ENCODE peak calls at places on chromosomes 11 and 22, in seven cellular contexts. One of them, this sample, is unnamed.

GRCh38 chr11:92477686-92478085 is 253.1 kb downstream of the FAT3 start:
- DNase-seq in brain microvascular endothelial cell: no peak
- DNase-seq in tibial nerve: no peak
- DNase-seq in right atrium auricular region: no peak
- DNase-seq in A673: no peak
- DNase-seq in dorsolateral prefrontal cortex: no peak
- DNase-seq in progenitor cell of endocrine pancreas: no peak
- DNase-seq in this sample: no peak

GRCh38 chr11:9253086-9253485 is 12.1 kb downstream of the DENND5A start:
- DNase-seq in tibial nerve: no peak
- DNase-seq in A673: no peak
- DNase-seq in progenitor cell of endocrine pancreas: no peak
- DNase-seq in right atrium auricular region: no peak
- DNase-seq in brain microvascular endothelial cell: no peak
- DNase-seq in dorsolateral prefrontal cortex: no peak
- DNase-seq in this sample: no peak

GRCh38 chr11:44590769-44591168 is 25.3 kb downstream of the CD82 start:
- DNase-seq in progenitor cell of endocrine pancreas: no peak
- DNase-seq in A673: no peak
- DNase-seq in brain microvascular endothelial cell: no peak
- DNase-seq in right atrium auricular region: no peak
- DNase-seq in tibial nerve: no peak
- DNase-seq in dorsolateral prefrontal cortex: no peak
- DNase-seq in this sample: no peak

GRCh38 chr11:2987881-2988280 is 4.2 kb downstream of the NAP1L4 start:
- DNase-seq in tibial nerve: no peak
- DNase-seq in brain microvascular endothelial cell: no peak
- DNase-seq in dorsolateral prefrontal cortex: no peak
- DNase-seq in progenitor cell of endocrine pancreas: no peak
- DNase-seq in A673: no peak
- DNase-seq in right atrium auricular region: no peak
- DNase-seq in this sample: no peak

GRCh38 chr11:67113231-67113721 is 5.8 kb upstream of the KDM2A start:
- DNase-seq in dorsolateral prefrontal cortex: no peak
- DNase-seq in A673: no peak
- DNase-seq in tibial nerve: no peak
- DNase-seq in right atrium auricular region: no peak
- DNase-seq in brain microvascular endothelial cell: no peak
- DNase-seq in progenitor cell of endocrine pancreas: no peak
- DNase-seq in this sample: no peak

GRCh38 chr11:6365659-6366058 is 24.6 kb upstream of the SMPD1 start:
- DNase-seq in right atrium auricular region: no peak
- DNase-seq in brain microvascular endothelial cell: no peak
- DNase-seq in progenitor cell of endocrine pancreas: peak
- DNase-seq in tibial nerve: no peak
- DNase-seq in dorsolateral prefrontal cortex: no peak
- DNase-seq in A673: no peak
- DNase-seq in this sample: no peak

GRCh38 chr11:17720796-17721171 is 1.4 kb downstream of the MYOD1 start:
- DNase-seq in tibial nerve: no peak
- DNase-seq in dorsolateral prefrontal cortex: no peak
- DNase-seq in A673: peak
- DNase-seq in right atrium auricular region: no peak
- DNase-seq in progenitor cell of endocrine pancreas: no peak
- DNase-seq in brain microvascular endothelial cell: no peak
- DNase-seq in this sample: no peak

GRCh38 chr22:24433868-24434471 is 6.6 kb downstream of the ADORA2A start:
- DNase-seq in dorsolateral prefrontal cortex: no peak
- DNase-seq in tibial nerve: peak
- DNase-seq in right atrium auricular region: no peak
- DNase-seq in progenitor cell of endocrine pancreas: no peak
- DNase-seq in A673: peak
- DNase-seq in brain microvascular endothelial cell: peak
- DNase-seq in this sample: no peak

GRCh38 chr11:20156280-20156875 is 3.9 kb downstream of the DBX1 start:
- DNase-seq in right atrium auricular region: no peak
- DNase-seq in tibial nerve: no peak
- DNase-seq in A673: no peak
- DNase-seq in brain microvascular endothelial cell: no peak
- DNase-seq in progenitor cell of endocrine pancreas: no peak
- DNase-seq in dorsolateral prefrontal cortex: no peak
- DNase-seq in this sample: no peak

GRCh38 chr11:69654660-69655478 is 13.9 kb downstream of the CCND1 start:
- DNase-seq in brain microvascular endothelial cell: no peak
- DNase-seq in A673: peak
- DNase-seq in dorsolateral prefrontal cortex: no peak
- DNase-seq in right atrium auricular region: no peak
- DNase-seq in tibial nerve: no peak
- DNase-seq in progenitor cell of endocrine pancreas: no peak
- DNase-seq in this sample: no peak

GRCh38 chr11:95821640-95822039 is 31.3 kb downstream of the CEP57 start:
- DNase-seq in brain microvascular endothelial cell: no peak
- DNase-seq in progenitor cell of endocrine pancreas: no peak
- DNase-seq in tibial nerve: no peak
- DNase-seq in A673: no peak
- DNase-seq in dorsolateral prefrontal cortex: no peak
- DNase-seq in right atrium auricular region: no peak
- DNase-seq in this sample: no peak

GRCh38 chr11:57338152-57338551 is at the start of gene P2RX3:
- DNase-seq in right atrium auricular region: no peak
- DNase-seq in progenitor cell of endocrine pancreas: no peak
- DNase-seq in A673: no peak
- DNase-seq in tibial nerve: no peak
- DNase-seq in brain microvascular endothelial cell: no peak
- DNase-seq in dorsolateral prefrontal cortex: no peak
- DNase-seq in this sample: no peak

GRCh38 chr11:113203332-113203731 is 111.1 kb upstream of the TTC12 start:
- DNase-seq in dorsolateral prefrontal cortex: no peak
- DNase-seq in right atrium auricular region: no peak
- DNase-seq in tibial nerve: no peak
- DNase-seq in progenitor cell of endocrine pancreas: no peak
- DNase-seq in brain microvascular endothelial cell: no peak
- DNase-seq in A673: no peak
- DNase-seq in this sample: no peak

GRCh38 chr11:8671651-8672062 is 10.8 kb downstream of the TRIM66 start:
- DNase-seq in A673: peak
- DNase-seq in progenitor cell of endocrine pancreas: no peak
- DNase-seq in tibial nerve: peak
- DNase-seq in right atrium auricular region: peak
- DNase-seq in dorsolateral prefrontal cortex: peak
- DNase-seq in brain microvascular endothelial cell: peak
- DNase-seq in this sample: no peak

GRCh38 chr11:47595029-47595428 is 818 bp upstream of the C1QTNF4 start:
- DNase-seq in right atrium auricular region: no peak
- DNase-seq in A673: no peak
- DNase-seq in progenitor cell of endocrine pancreas: no peak
- DNase-seq in tibial nerve: no peak
- DNase-seq in dorsolateral prefrontal cortex: no peak
- DNase-seq in brain microvascular endothelial cell: no peak
- DNase-seq in this sample: no peak

GRCh38 chr22:35892192-35892591 is 136.4 kb downstream of the RBFOX2 start:
- DNase-seq in brain microvascular endothelial cell: peak
- DNase-seq in tibial nerve: no peak
- DNase-seq in progenitor cell of endocrine pancreas: no peak
- DNase-seq in A673: peak
- DNase-seq in right atrium auricular region: no peak
- DNase-seq in dorsolateral prefrontal cortex: peak
- DNase-seq in this sample: no peak

GRCh38 chr22:35893698-35894097 is 134.9 kb downstream of the RBFOX2 start:
- DNase-seq in tibial nerve: peak
- DNase-seq in right atrium auricular region: no peak
- DNase-seq in dorsolateral prefrontal cortex: no peak
- DNase-seq in A673: no peak
- DNase-seq in brain microvascular endothelial cell: no peak
- DNase-seq in progenitor cell of endocrine pancreas: no peak
- DNase-seq in this sample: no peak

GRCh38 chr22:35896306-35896705 is 132.3 kb downstream of the RBFOX2 start:
- DNase-seq in progenitor cell of endocrine pancreas: no peak
- DNase-seq in tibial nerve: no peak
- DNase-seq in dorsolateral prefrontal cortex: no peak
- DNase-seq in brain microvascular endothelial cell: no peak
- DNase-seq in A673: no peak
- DNase-seq in right atrium auricular region: no peak
- DNase-seq in this sample: no peak

GRCh38 chr22:35894937-35895708 is 133.5 kb downstream of the RBFOX2 start:
- DNase-seq in tibial nerve: peak
- DNase-seq in progenitor cell of endocrine pancreas: no peak
- DNase-seq in right atrium auricular region: no peak
- DNase-seq in brain microvascular endothelial cell: peak
- DNase-seq in A673: peak
- DNase-seq in dorsolateral prefrontal cortex: peak
- DNase-seq in this sample: no peak

GRCh38 chr22:35894464-35894878 is 134.2 kb downstream of the RBFOX2 start:
- DNase-seq in progenitor cell of endocrine pancreas: no peak
- DNase-seq in tibial nerve: peak
- DNase-seq in A673: no peak
- DNase-seq in dorsolateral prefrontal cortex: no peak
- DNase-seq in right atrium auricular region: no peak
- DNase-seq in brain microvascular endothelial cell: no peak
- DNase-seq in this sample: no peak
- TF ChIP-seq CTCF in progenitor cell of endocrine pancreas: no peak
- TF ChIP-seq CTCF in tibial nerve: no peak
- TF ChIP-seq CTCF in A673: no peak
- TF ChIP-seq CTCF in dorsolateral prefrontal cortex: no peak
- TF ChIP-seq CTCF in right atrium auricular region: no peak
- TF ChIP-seq CTCF in brain microvascular endothelial cell: no peak
- TF ChIP-seq CTCF in this sample: no peak

GRCh38 chr22:21998595-21999247 is 16.1 kb upstream of the TOP3B start:
- DNase-seq in dorsolateral prefrontal cortex: no peak
- DNase-seq in A673: no peak
- DNase-seq in tibial nerve: no peak
- DNase-seq in brain microvascular endothelial cell: no peak
- DNase-seq in right atrium auricular region: no peak
- DNase-seq in progenitor cell of endocrine pancreas: no peak
- DNase-seq in this sample: no peak

GRCh38 chr22:21995660-21996059 is 13.1 kb upstream of the TOP3B start:
- DNase-seq in tibial nerve: no peak
- DNase-seq in dorsolateral prefrontal cortex: no peak
- DNase-seq in progenitor cell of endocrine pancreas: no peak
- DNase-seq in brain microvascular endothelial cell: no peak
- DNase-seq in A673: no peak
- DNase-seq in right atrium auricular region: no peak
- DNase-seq in this sample: no peak

GRCh38 chr22:21992593-21993237 is 10.1 kb upstream of the TOP3B start:
- DNase-seq in tibial nerve: no peak
- DNase-seq in brain microvascular endothelial cell: no peak
- DNase-seq in progenitor cell of endocrine pancreas: no peak
- DNase-seq in dorsolateral prefrontal cortex: no peak
- DNase-seq in right atrium auricular region: no peak
- DNase-seq in A673: no peak
- DNase-seq in this sample: no peak

GRCh38 chr22:21994881-21995444 is 12.4 kb upstream of the TOP3B start:
- DNase-seq in right atrium auricular region: no peak
- DNase-seq in progenitor cell of endocrine pancreas: no peak
- DNase-seq in A673: no peak
- DNase-seq in dorsolateral prefrontal cortex: no peak
- DNase-seq in tibial nerve: no peak
- DNase-seq in brain microvascular endothelial cell: no peak
- DNase-seq in this sample: no peak

GRCh38 chr22:21996175-21996574 is 13.6 kb upstream of the TOP3B start:
- DNase-seq in right atrium auricular region: no peak
- DNase-seq in brain microvascular endothelial cell: no peak
- DNase-seq in tibial nerve: no peak
- DNase-seq in A673: no peak
- DNase-seq in dorsolateral prefrontal cortex: no peak
- DNase-seq in progenitor cell of endocrine pancreas: no peak
- DNase-seq in this sample: no peak
- TF ChIP-seq CTCF in right atrium auricular region: no peak
- TF ChIP-seq CTCF in brain microvascular endothelial cell: no peak
- TF ChIP-seq CTCF in tibial nerve: no peak
- TF ChIP-seq CTCF in A673: no peak
- TF ChIP-seq CTCF in dorsolateral prefrontal cortex: no peak
- TF ChIP-seq CTCF in progenitor cell of endocrine pancreas: no peak
- TF ChIP-seq CTCF in this sample: no peak

GRCh38 chr11:121113611-121114010 is 12.6 kb downstream of the TECTA start:
- DNase-seq in brain microvascular endothelial cell: no peak
- DNase-seq in A673: no peak
- DNase-seq in right atrium auricular region: no peak
- DNase-seq in dorsolateral prefrontal cortex: no peak
- DNase-seq in tibial nerve: no peak
- DNase-seq in progenitor cell of endocrine pancreas: no peak
- DNase-seq in this sample: no peak

GRCh38 chr11:121108413-121108812 is 7.4 kb downstream of the TECTA start:
- DNase-seq in tibial nerve: no peak
- DNase-seq in right atrium auricular region: no peak
- DNase-seq in progenitor cell of endocrine pancreas: no peak
- DNase-seq in A673: no peak
- DNase-seq in dorsolateral prefrontal cortex: no peak
- DNase-seq in brain microvascular endothelial cell: no peak
- DNase-seq in this sample: no peak

GRCh38 chr11:121111053-121111724 is 10.1 kb downstream of the TECTA start:
- DNase-seq in progenitor cell of endocrine pancreas: no peak
- DNase-seq in A673: no peak
- DNase-seq in brain microvascular endothelial cell: no peak
- DNase-seq in tibial nerve: no peak
- DNase-seq in right atrium auricular region: no peak
- DNase-seq in dorsolateral prefrontal cortex: no peak
- DNase-seq in this sample: no peak

GRCh38 chr11:121109916-121110656 is 9.0 kb downstream of the TECTA start:
- DNase-seq in brain microvascular endothelial cell: no peak
- DNase-seq in progenitor cell of endocrine pancreas: no peak
- DNase-seq in A673: no peak
- DNase-seq in tibial nerve: no peak
- DNase-seq in right atrium auricular region: no peak
- DNase-seq in dorsolateral prefrontal cortex: no peak
- DNase-seq in this sample: no peak

GRCh38 chr11:121112498-121113455 is 11.7 kb downstream of the TECTA start:
- DNase-seq in A673: peak
- DNase-seq in brain microvascular endothelial cell: peak
- DNase-seq in progenitor cell of endocrine pancreas: peak
- DNase-seq in right atrium auricular region: peak
- DNase-seq in dorsolateral prefrontal cortex: peak
- DNase-seq in tibial nerve: peak
- DNase-seq in this sample: peak
- TF ChIP-seq CTCF in A673: peak
- TF ChIP-seq CTCF in brain microvascular endothelial cell: peak
- TF ChIP-seq CTCF in progenitor cell of endocrine pancreas: peak
- TF ChIP-seq CTCF in right atrium auricular region: peak
- TF ChIP-seq CTCF in dorsolateral prefrontal cortex: peak
- TF ChIP-seq CTCF in tibial nerve: peak
- TF ChIP-seq CTCF in this sample: peak

DNA sequence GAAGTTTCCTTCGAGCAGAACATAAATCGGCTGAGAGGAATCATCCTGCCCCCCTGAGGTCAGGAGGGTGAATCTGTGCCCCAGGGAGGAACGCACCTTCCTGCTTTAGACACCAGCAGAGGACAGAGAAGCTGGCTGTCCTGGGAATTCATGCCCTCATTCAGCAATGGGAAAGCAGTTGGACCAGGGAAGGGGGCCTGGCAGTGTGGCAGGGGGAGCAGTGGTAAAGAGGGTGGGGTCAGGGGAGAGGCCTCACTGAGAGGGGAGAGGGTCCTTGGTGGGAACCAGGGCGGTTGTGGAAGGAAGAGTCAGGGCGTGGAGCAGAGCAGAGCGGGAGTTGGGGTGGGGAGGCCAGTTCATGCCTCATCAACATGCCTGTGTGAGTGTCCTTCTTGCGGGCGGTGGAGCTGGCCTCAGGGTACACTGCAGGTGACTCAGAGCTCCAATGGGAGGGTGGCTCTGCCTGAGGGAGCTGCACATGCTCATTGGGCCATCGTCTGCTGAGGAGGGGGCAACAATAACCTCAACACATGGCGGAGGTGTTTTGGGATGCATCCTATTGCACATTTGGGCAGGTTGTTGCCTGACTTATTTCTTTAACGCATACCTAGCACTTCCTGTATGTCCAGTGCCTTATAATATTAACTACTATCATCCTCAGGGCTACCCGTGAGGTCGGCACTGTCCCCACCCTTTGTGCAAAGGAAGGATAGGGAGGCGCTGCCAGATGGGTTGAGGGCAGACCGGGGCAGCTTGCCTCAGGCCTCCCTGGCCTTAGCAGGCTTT is 23.2 kb downstream of the MED15 start:
- DNase-seq in progenitor cell of endocrine pancreas: no peak
- DNase-seq in right atrium auricular region: no peak
- DNase-seq in tibial nerve: no peak
- DNase-seq in A673: no peak
- DNase-seq in dorsolateral prefrontal cortex: no peak
- DNase-seq in brain microvascular endothelial cell: peak
- DNase-seq in this sample: no peak
- TF ChIP-seq CTCF in progenitor cell of endocrine pancreas: no peak
- TF ChIP-seq CTCF in right atrium auricular region: no peak
- TF ChIP-seq CTCF in tibial nerve: no peak
- TF ChIP-seq CTCF in A673: no peak
- TF ChIP-seq CTCF in dorsolateral prefrontal cortex: no peak
- TF ChIP-seq CTCF in brain microvascular endothelial cell: no peak
- TF ChIP-seq CTCF in this sample: no peak